ENCODE peak calls at places on chromosomes 13 and 19, in nine cellular contexts. U is NB4, O is SHP77, I is fibroblast of mammary gland, K is HS-5, E is OCI-M1, A is SJCRH30, W is nucleus accumbens, N is Calu3. M is an unnamed sample.

GRCh38 chr19:32935629-32936028 is 36.1 kb downstream of the CEP89 start:
- DNase-seq in E (no peak), O (no peak), N (no peak), A (no peak), W (no peak), U (no peak), K (no peak), I (no peak), M (no peak)

GRCh38 chr19:15398501-15399233 is 19.1 kb upstream of the AKAP8 start:
- DNase-seq in I (no peak), O (no peak), W (no peak), A (no peak), N (no peak), U (no peak), K (no peak), E (no peak), M (no peak)

GRCh38 chr13:113550453-113550852 is 34.1 kb upstream of the TFDP1 start:
- DNase-seq in U (no peak), E (no peak), K (no peak), A (no peak), W (no peak), I (no peak), O (no peak), N (no peak), M (no peak)

GRCh38 chr19:7328647-7329046 is 20.1 kb upstream of the ARHGEF18 start:
- DNase-seq in U (peak), I (no peak), A (no peak), W (no peak), N (no peak), K (no peak), O (no peak), E (no peak), M (no peak)

GRCh38 chr13:88802886-88803285 is 1131.7 kb downstream of the SLITRK5 start:
- DNase-seq in O (no peak), A (no peak), W (no peak), E (no peak), N (no peak), K (peak), I (no peak), U (no peak), M (no peak)

GRCh38 chr13:73952683-73953082 is 181.5 kb downstream of the KLF12 start:
- DNase-seq in O (no peak), K (no peak), N (no peak), U (no peak), I (peak), A (peak), W (no peak), E (no peak), M (no peak)

GRCh38 chr13:59513686-59514085 is 650.0 kb downstream of the DIAPH3 start:
- DNase-seq in K (no peak), I (no peak), U (no peak), E (no peak), A (no peak), W (no peak), O (no peak), N (no peak), M (no peak)

GRCh38 chr13:78595458-78595818 is 7.9 kb downstream of the POU4F1 start:
- DNase-seq in U (no peak), K (no peak), O (no peak), I (no peak), N (no peak), E (no peak), A (peak), W (no peak), M (no peak)

GRCh38 chr13:72126424-72126823 is 259.4 kb upstream of the DACH1 start:
- DNase-seq in W (no peak), I (no peak), A (no peak), U (no peak), N (no peak), E (no peak), K (no peak), O (no peak), M (no peak)

GRCh38 chr19:44741841-44742352 is 6.6 kb upstream of the BCL3 start:
- DNase-seq in N (peak), U (peak), E (peak), K (peak), W (peak), A (peak), O (peak), I (peak), M (peak)

GRCh38 chr13:26486550-26486949 is 70.9 kb upstream of the WASF3 start:
- DNase-seq in A (no peak), U (no peak), O (no peak), N (no peak), I (no peak), W (no peak), E (no peak), K (no peak), M (no peak)

GRCh38 chr19:46134527-46134926 is 10.0 kb upstream of the IGFL3 start:
- DNase-seq in K (no peak), O (no peak), W (no peak), N (no peak), E (no peak), I (peak), A (peak), U (no peak), M (no peak)

M was measured in AG04449.